ENCODE peak calls at places on chromosomes 1 and 21, in six cellular contexts. One of them, this sample, is unnamed.
A peak's percentile ranks its signal among the peaks of the same experiment; 100 is the strongest.

GRCh38 chr1:167492509-167492910 is 25.8 kb downstream of the CD247 start:
- DNase-seq in lung: no peak
- DNase-seq in coronary artery: no peak
- DNase-seq in upper lobe of right lung: no peak
- DNase-seq in spleen: no peak
- DNase-seq in kidney: no peak
- DNase-seq in this sample: no peak

GRCh38 chr1:35181790-35182455 is 11.0 kb downstream of the SFPQ start:
- DNase-seq in kidney: no peak
- DNase-seq in lung: no peak
- DNase-seq in coronary artery: no peak
- DNase-seq in spleen: no peak
- DNase-seq in upper lobe of right lung: no peak
- DNase-seq in this sample: no peak

GRCh38 chr1:223683586-223684487 is 18.3 kb upstream of the CAPN8 start:
- DNase-seq in coronary artery: no peak
- DNase-seq in spleen: no peak
- DNase-seq in upper lobe of right lung: no peak
- DNase-seq in lung: peak; percentile 60
- DNase-seq in kidney: peak; percentile 54
- DNase-seq in this sample: no peak

GRCh38 chr1:247297263-247298123 is 34.2 kb downstream of the ZNF496 start:
- DNase-seq in coronary artery: no peak
- DNase-seq in kidney: no peak
- DNase-seq in lung: no peak
- DNase-seq in spleen: no peak
- DNase-seq in upper lobe of right lung: peak; percentile 18
- DNase-seq in this sample: no peak

GRCh38 chr1:33424205-33424604 is 6.7 kb downstream of the PHC2 start:
- DNase-seq in coronary artery: no peak
- DNase-seq in spleen: no peak
- DNase-seq in kidney: no peak
- DNase-seq in lung: no peak
- DNase-seq in upper lobe of right lung: no peak
- DNase-seq in this sample: no peak

GRCh38 chr1:63822540-63822939 is 48.7 kb downstream of the ROR1 start:
- DNase-seq in kidney: no peak
- DNase-seq in lung: no peak
- DNase-seq in coronary artery: no peak
- DNase-seq in spleen: no peak
- DNase-seq in upper lobe of right lung: no peak
- DNase-seq in this sample: no peak

GRCh38 chr1:243459059-243459458 is 203.2 kb downstream of the SDCCAG8 start:
- DNase-seq in lung: no peak
- DNase-seq in coronary artery: no peak
- DNase-seq in upper lobe of right lung: no peak
- DNase-seq in kidney: no peak
- DNase-seq in spleen: no peak
- DNase-seq in this sample: no peak

GRCh38 chr21:43315244-43316137 is 111.4 kb downstream of the SIK1 start:
- DNase-seq in kidney: peak; percentile 61
- DNase-seq in coronary artery: no peak
- DNase-seq in spleen: no peak
- DNase-seq in upper lobe of right lung: no peak
- DNase-seq in lung: no peak
- DNase-seq in this sample: no peak

GRCh38 chr1:157030728-157031127 is 14.8 kb downstream of the ARHGEF11 start:
- DNase-seq in coronary artery: no peak
- DNase-seq in upper lobe of right lung: no peak
- DNase-seq in lung: no peak
- DNase-seq in kidney: no peak
- DNase-seq in spleen: no peak
- DNase-seq in this sample: no peak

GRCh38 chr1:17633654-17634053 is 94.2 kb downstream of the ARHGEF10L start:
- DNase-seq in lung: no peak
- DNase-seq in spleen: no peak
- DNase-seq in kidney: no peak
- DNase-seq in upper lobe of right lung: no peak
- DNase-seq in coronary artery: no peak
- DNase-seq in this sample: no peak

GRCh38 chr1:101300916-101301315 is 64.1 kb downstream of the S1PR1 start:
- DNase-seq in upper lobe of right lung: no peak
- DNase-seq in spleen: no peak
- DNase-seq in coronary artery: no peak
- DNase-seq in kidney: no peak
- DNase-seq in lung: no peak
- DNase-seq in this sample: no peak

GRCh38 chr1:27343639-27344025 is 1.8 kb downstream of the SYTL1 start:
- DNase-seq in lung: no peak
- DNase-seq in coronary artery: no peak
- DNase-seq in kidney: no peak
- DNase-seq in spleen: no peak
- DNase-seq in upper lobe of right lung: no peak
- DNase-seq in this sample: no peak

GRCh38 chr1:206589206-206589605 is 23.1 kb downstream of the EIF2D start:
- DNase-seq in kidney: peak; percentile 84
- DNase-seq in coronary artery: no peak
- DNase-seq in lung: peak; percentile 37
- DNase-seq in spleen: no peak
- DNase-seq in upper lobe of right lung: no peak
- DNase-seq in this sample: no peak

GRCh38 chr1:178101266-178101630 is 7.3 kb downstream of the RASAL2 start:
- DNase-seq in lung: no peak
- DNase-seq in spleen: no peak
- DNase-seq in coronary artery: no peak
- DNase-seq in upper lobe of right lung: no peak
- DNase-seq in kidney: no peak
- DNase-seq in this sample: no peak

GRCh38 chr1:47752560-47752959 is 244.6 kb downstream of the TRABD2B start:
- DNase-seq in upper lobe of right lung: no peak
- DNase-seq in coronary artery: peak; percentile 71
- DNase-seq in kidney: peak; percentile 49
- DNase-seq in lung: no peak
- DNase-seq in spleen: peak; percentile 36
- DNase-seq in this sample: no peak

GRCh38 chr21:40186036-40186435 is 318.8 kb downstream of the PCP4 start:
- DNase-seq in kidney: peak; percentile 78
- DNase-seq in lung: no peak
- DNase-seq in upper lobe of right lung: no peak
- DNase-seq in spleen: no peak
- DNase-seq in coronary artery: no peak
- DNase-seq in this sample: no peak

GRCh38 chr1:243525085-243525487 is 269.2 kb downstream of the SDCCAG8 start:
- DNase-seq in lung: no peak
- DNase-seq in spleen: no peak
- DNase-seq in upper lobe of right lung: no peak
- DNase-seq in kidney: no peak
- DNase-seq in coronary artery: no peak
- DNase-seq in this sample: no peak

GRCh38 chr1:3076388-3076740 is 7.4 kb downstream of the PRDM16 start:
- DNase-seq in upper lobe of right lung: no peak
- DNase-seq in spleen: no peak
- DNase-seq in kidney: no peak
- DNase-seq in coronary artery: no peak
- DNase-seq in lung: no peak
- DNase-seq in this sample: no peak

GRCh38 chr1:118954286-118954890 is 33.8 kb downstream of the TBX15 start:
- DNase-seq in upper lobe of right lung: no peak
- DNase-seq in coronary artery: no peak
- DNase-seq in spleen: no peak
- DNase-seq in lung: no peak
- DNase-seq in kidney: no peak
- DNase-seq in this sample: no peak

GRCh38 chr1:116538527-116538926 is 32.3 kb downstream of the CD58 start:
- DNase-seq in coronary artery: no peak
- DNase-seq in spleen: no peak
- DNase-seq in upper lobe of right lung: no peak
- DNase-seq in kidney: no peak
- DNase-seq in lung: no peak
- DNase-seq in this sample: no peak

GRCh38 chr1:82386365-82387069 is 585.8 kb downstream of the ADGRL2 start:
- DNase-seq in coronary artery: no peak
- DNase-seq in lung: no peak
- DNase-seq in kidney: no peak
- DNase-seq in upper lobe of right lung: no peak
- DNase-seq in spleen: no peak
- DNase-seq in this sample: no peak
- TF ChIP-seq CTCF in coronary artery: no peak
- TF ChIP-seq CTCF in lung: no peak
- TF ChIP-seq CTCF in kidney: no peak
- TF ChIP-seq CTCF in upper lobe of right lung: no peak
- TF ChIP-seq CTCF in spleen: no peak
- TF ChIP-seq CTCF in this sample: no peak

GRCh38 chr1:183281553-183282091 is 95.6 kb downstream of the LAMC2 start:
- DNase-seq in spleen: peak; percentile 91
- DNase-seq in lung: peak; percentile 91
- DNase-seq in kidney: peak; percentile 92
- DNase-seq in upper lobe of right lung: peak; percentile 90
- DNase-seq in coronary artery: peak; percentile 97
- DNase-seq in this sample: peak; percentile 77
- H3K4me3 ChIP-seq in spleen: no peak overlapping the region
- H3K4me3 ChIP-seq in lung: no peak overlapping the region
- H3K4me3 ChIP-seq in kidney: peak overlapping the region; percentile 3
- H3K4me3 ChIP-seq in upper lobe of right lung: peak overlapping the region; percentile 1
- H3K4me3 ChIP-seq in coronary artery: peak overlapping the region; percentile 23
- H3K4me3 ChIP-seq in this sample: no peak overlapping the region

DNA sequence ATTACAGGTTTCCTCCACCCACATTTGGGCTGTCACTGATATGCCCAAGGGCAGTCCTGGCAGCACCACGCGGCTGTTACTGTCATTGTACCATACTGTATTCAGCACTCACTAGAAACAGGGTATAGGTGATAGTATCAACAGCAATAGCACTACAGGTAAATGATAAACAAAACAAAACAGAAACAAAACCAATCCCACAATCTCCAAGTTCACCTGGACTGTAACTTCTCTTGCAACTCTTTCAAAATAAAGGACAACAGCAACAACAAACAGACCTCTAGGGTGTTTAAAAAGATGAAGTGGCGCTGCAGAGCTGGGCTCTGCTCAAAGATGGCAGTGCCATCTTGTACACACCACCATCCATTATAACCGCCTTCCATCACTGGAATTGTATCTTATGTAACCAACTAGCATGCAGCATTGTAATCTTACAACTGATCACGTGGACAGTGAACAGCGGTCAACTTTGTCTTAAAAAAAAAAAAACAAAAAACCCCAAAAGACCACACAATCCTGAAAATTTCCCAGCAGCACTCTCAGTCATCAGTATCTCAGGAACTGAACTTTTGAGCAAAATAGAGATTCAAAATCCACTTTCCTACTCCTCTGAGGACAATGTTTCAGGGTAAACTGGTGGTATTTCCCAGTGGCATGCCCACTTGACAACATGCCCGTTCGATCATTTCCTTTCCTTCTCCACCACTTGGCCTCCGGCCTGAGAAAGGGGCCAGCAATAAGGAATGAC is 3.8 kb downstream of the IRF2BP2 start:
- DNase-seq in coronary artery: no peak
- DNase-seq in lung: no peak
- DNase-seq in upper lobe of right lung: no peak
- DNase-seq in spleen: peak; percentile 86
- DNase-seq in kidney: no peak
- DNase-seq in this sample: no peak
- TF ChIP-seq CTCF in coronary artery: no peak
- TF ChIP-seq CTCF in lung: no peak
- TF ChIP-seq CTCF in upper lobe of right lung: no peak
- TF ChIP-seq CTCF in spleen: no peak
- TF ChIP-seq CTCF in kidney: peak; percentile 9
- TF ChIP-seq CTCF in this sample: no peak

DNA sequence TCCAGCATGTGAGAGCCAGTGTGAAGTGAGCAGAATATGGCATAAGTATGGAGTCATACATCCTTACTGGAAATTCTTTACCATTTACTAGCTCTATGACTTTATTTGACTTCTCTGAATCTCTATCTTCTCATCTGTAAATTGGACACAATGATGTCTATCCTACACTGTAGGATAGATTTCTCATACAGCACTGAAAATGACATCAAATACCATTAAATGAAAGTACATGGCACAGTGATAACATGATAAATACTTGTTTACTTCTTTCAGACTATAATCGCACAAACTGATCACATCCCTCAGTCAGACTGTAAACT is 1.3 kb upstream of the CTTNBP2NL start:
- DNase-seq in kidney: no peak
- DNase-seq in lung: no peak
- DNase-seq in coronary artery: no peak
- DNase-seq in spleen: no peak
- DNase-seq in upper lobe of right lung: no peak
- DNase-seq in this sample: no peak
- H3K4me3 ChIP-seq in kidney: peak overlapping the region; percentile 11
- H3K4me3 ChIP-seq in lung: no peak overlapping the region
- H3K4me3 ChIP-seq in coronary artery: peak overlapping the region; percentile 93
- H3K4me3 ChIP-seq in spleen: no peak overlapping the region
- H3K4me3 ChIP-seq in upper lobe of right lung: peak overlapping the region; percentile 24
- H3K4me3 ChIP-seq in this sample: no peak overlapping the region

DNA sequence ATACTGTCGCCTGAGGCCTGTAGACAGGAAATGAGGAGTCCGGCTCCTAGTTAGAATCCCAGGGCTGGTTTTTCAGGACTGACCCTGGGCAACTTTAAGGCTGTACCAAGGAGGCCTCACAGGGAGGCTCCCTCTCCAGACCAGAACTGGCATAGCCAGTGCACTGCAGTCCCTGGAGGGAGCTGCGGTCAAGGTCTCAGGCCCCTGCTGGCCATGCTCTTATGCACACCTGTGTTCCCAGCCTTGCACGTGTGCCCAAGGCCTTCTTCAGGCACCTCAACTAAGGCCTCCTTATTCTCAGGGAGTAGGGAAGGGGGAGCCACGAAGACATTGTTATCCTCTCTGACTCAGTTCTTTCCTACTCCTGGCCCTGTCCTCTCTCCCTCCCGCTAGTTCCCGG is 22.0 kb upstream of the IFNAR1 start:
- DNase-seq in lung: no peak
- DNase-seq in spleen: no peak
- DNase-seq in kidney: no peak
- DNase-seq in coronary artery: no peak
- DNase-seq in upper lobe of right lung: no peak
- DNase-seq in this sample: no peak
- TF ChIP-seq CTCF in lung: no peak
- TF ChIP-seq CTCF in spleen: no peak
- TF ChIP-seq CTCF in kidney: no peak
- TF ChIP-seq CTCF in coronary artery: no peak
- TF ChIP-seq CTCF in upper lobe of right lung: no peak
- TF ChIP-seq CTCF in this sample: no peak

GRCh38 chr1:110630770-110631663 is 24.9 kb upstream of the KCNA2 start:
- DNase-seq in spleen: peak; percentile 94
- DNase-seq in lung: peak; percentile 83
- DNase-seq in kidney: peak; percentile 88
- DNase-seq in upper lobe of right lung: peak; percentile 87
- DNase-seq in coronary artery: peak; percentile 72
- DNase-seq in this sample: no peak
- H3K4me3 ChIP-seq in spleen: peak overlapping the region; percentile 12
- H3K4me3 ChIP-seq in lung: no peak overlapping the region
- H3K4me3 ChIP-seq in kidney: no peak overlapping the region
- H3K4me3 ChIP-seq in upper lobe of right lung: no peak overlapping the region
- H3K4me3 ChIP-seq in coronary artery: no peak overlapping the region
- H3K4me3 ChIP-seq in this sample: no peak overlapping the region

GRCh38 chr1:21644348-21644747 is 24.8 kb downstream of the RAP1GAP start:
- DNase-seq in spleen: no peak
- DNase-seq in coronary artery: no peak
- DNase-seq in kidney: no peak
- DNase-seq in lung: no peak
- DNase-seq in upper lobe of right lung: no peak
- DNase-seq in this sample: no peak
- TF ChIP-seq CTCF in spleen: no peak
- TF ChIP-seq CTCF in coronary artery: no peak
- TF ChIP-seq CTCF in kidney: no peak
- TF ChIP-seq CTCF in lung: no peak
- TF ChIP-seq CTCF in upper lobe of right lung: no peak
- TF ChIP-seq CTCF in this sample: no peak